ENCODE peak calls at places on chromosome 15, in nine cellular contexts. P, O, H, F, D, A, Q, L and U are unnamed samples.

GRCh38 chr15:74901612-74902063 is 5.0 kb downstream of the FAM219B start:
- DNase-seq in P (peak; percentile 44), O (peak; percentile 55), H (no peak), F (no peak), D (peak; percentile 42), A (peak; percentile 66), Q (peak; percentile 36), L (peak; percentile 34), U (peak; percentile 34)

GRCh38 chr15:78394981-78395619 is 42.9 kb upstream of the IREB2 start:
- DNase-seq in P (peak; percentile 62), O (no peak), H (no peak), F (no peak), D (no peak), A (no peak), Q (no peak), L (no peak), U (no peak)

GRCh38 chr15:40100133-40100946 is 8.3 kb downstream of the BMF start:
- DNase-seq in P (no peak), O (no peak), H (no peak), F (no peak), D (no peak), A (no peak), Q (no peak), L (no peak), U (no peak)

GRCh38 chr15:41377978-41378377 is 24.3 kb downstream of the NDUFAF1 start:
- DNase-seq in P (no peak), O (no peak), H (no peak), F (no peak), D (no peak), A (no peak), Q (no peak), L (no peak), U (no peak)

GRCh38 chr15:92187975-92188374 is 205.7 kb upstream of the ST8SIA2 start:
- DNase-seq in P (no peak), O (no peak), H (no peak), F (no peak), D (no peak), A (no peak), Q (no peak), L (no peak), U (no peak)

GRCh38 chr15:25437751-25438600 is 848 bp downstream of the UBE3A start:
- DNase-seq in P (peak; percentile 26), O (peak; percentile 18), H (peak; percentile 58), F (no peak), D (peak; percentile 11), A (peak; percentile 5), Q (peak; percentile 7), L (peak; percentile 60), U (no peak)

GRCh38 chr15:90640862-90641261 is 76.3 kb upstream of the BLM start:
- DNase-seq in P (no peak), O (no peak), H (no peak), F (no peak), D (no peak), A (no peak), Q (no peak), L (no peak), U (no peak)

GRCh38 chr15:62734706-62735105 is 307.8 kb upstream of the TPM1 start:
- DNase-seq in P (no peak), O (no peak), H (no peak), F (no peak), D (no peak), A (no peak), Q (no peak), L (no peak), U (no peak)

GRCh38 chr15:95394186-95395067 is 936.1 kb upstream of the NR2F2 start:
- DNase-seq in P (no peak), O (peak; percentile 28), H (peak; percentile 9), F (no peak), D (no peak), A (no peak), Q (no peak), L (no peak), U (no peak)

GRCh38 chr15:82031871-82032270 is 13.9 kb downstream of the MEX3B start:
- DNase-seq in P (no peak), O (no peak), H (no peak), F (no peak), D (no peak), A (no peak), Q (no peak), L (no peak), U (no peak)

GRCh38 chr15:101088788-101089578 is 162.9 kb downstream of the CHSY1 start:
- DNase-seq in P (peak; percentile 57), O (peak; percentile 54), H (peak; percentile 72), F (no peak), D (peak; percentile 68), A (peak; percentile 95), Q (no peak), L (peak; percentile 47), U (peak; percentile 6)

GRCh38 chr15:69904296-69904560 is 193.5 kb downstream of the TLE3 start:
- DNase-seq in P (no peak), O (no peak), H (no peak), F (no peak), D (no peak), A (no peak), Q (no peak), L (no peak), U (no peak)

GRCh38 chr15:51134416-51135199 is 39.9 kb upstream of the TNFAIP8L3 start:
- DNase-seq in P (no peak), O (no peak), H (no peak), F (no peak), D (no peak), A (no peak), Q (no peak), L (no peak), U (no peak)

GRCh38 chr15:31027948-31028586 is 36.6 kb upstream of the MTMR10 start:
- DNase-seq in P (no peak), O (no peak), H (no peak), F (no peak), D (no peak), A (no peak), Q (no peak), L (no peak), U (no peak)

GRCh38 chr15:83160741-83161140 is 46.9 kb downstream of the HDGFL3 start:
- DNase-seq in P (no peak), O (no peak), H (no peak), F (no peak), D (no peak), A (no peak), Q (no peak), L (no peak), U (no peak)

GRCh38 chr15:63480441-63480821 is 24.0 kb upstream of the USP3 start:
- DNase-seq in P (no peak), O (no peak), H (no peak), F (no peak), D (no peak), A (no peak), Q (no peak), L (no peak), U (peak; percentile 26)

GRCh38 chr15:96122077-96123027 is 208.1 kb upstream of the NR2F2 start:
- DNase-seq in P (no peak), O (peak; percentile 73), H (peak; percentile 17), F (no peak), D (no peak), A (no peak), Q (no peak), L (no peak), U (peak; percentile 44)

GRCh38 chr15:65044724-65045481 is at the start of gene SLC51B:
- DNase-seq in P (no peak), O (no peak), H (no peak), F (no peak), D (no peak), A (no peak), Q (peak; percentile 31), L (no peak), U (no peak)